ENCODE peak calls at places on chromosomes 1 and 21, in six cellular contexts. Q is IMR-90; O is CD8-positive, alpha-beta T cell; U is fibroblast of lung; A is epithelial cell of esophagus; R is progenitor cell of endocrine pancreas. W is an unnamed sample.

GRCh38 chr1:93680121-93681094 is 1.2 kb downstream of the BCAR3 start:
- DNase-seq in Q (peak; percentile 91), O (peak; percentile 20), U (peak; percentile 90), A (peak; percentile 92), R (peak; percentile 41), W (peak; percentile 86)

GRCh38 chr1:166514067-166514466 is 325.2 kb upstream of the POGK start:
- DNase-seq in Q (no peak), O (no peak), U (no peak), A (no peak), R (no peak), W (no peak)

GRCh38 chr1:231376875-231377549 is 38.9 kb downstream of the SPRTN start:
- DNase-seq in Q (no peak), O (no peak), U (no peak), A (no peak), R (no peak), W (no peak)

GRCh38 chr1:84156210-84156621 is 12.1 kb downstream of the PRKACB start:
- DNase-seq in Q (peak; percentile 90), O (no peak), U (peak; percentile 93), A (peak; percentile 81), R (no peak), W (peak; percentile 68)

GRCh38 chr1:53362851-53363642 is 35.2 kb upstream of the LRP8 start:
- DNase-seq in Q (no peak), O (no peak), U (no peak), A (no peak), R (no peak), W (no peak)

GRCh38 chr1:225973158-225973557 is 26.0 kb downstream of the SDE2 start:
- DNase-seq in Q (no peak), O (no peak), U (no peak), A (peak; percentile 48), R (no peak), W (no peak)

GRCh38 chr1:170807432-170807831 is 127.9 kb upstream of the MROH9 start:
- DNase-seq in Q (peak; percentile 84), O (no peak), U (peak; percentile 87), A (peak; percentile 59), R (no peak), W (peak; percentile 66)

GRCh38 chr1:15290382-15290781 is 43.4 kb downstream of the FHAD1 start:
- DNase-seq in Q (peak; percentile 98), O (no peak), U (peak; percentile 92), A (no peak), R (no peak), W (peak; percentile 63)

GRCh38 chr1:228927947-228928898 is 192.9 kb downstream of the RHOU start:
- DNase-seq in Q (no peak), O (no peak), U (no peak), A (no peak), R (no peak), W (no peak)

GRCh38 chr1:212247179-212247721 is 38.0 kb upstream of the PPP2R5A start:
- DNase-seq in Q (peak; percentile 79), O (no peak), U (peak; percentile 38), A (peak; percentile 44), R (no peak), W (peak; percentile 30)

GRCh38 chr21:33256019-33256418 is 10.1 kb upstream of the IL10RB start:
- DNase-seq in Q (no peak), O (no peak), U (no peak), A (no peak), R (no peak), W (no peak)

GRCh38 chr1:170032531-170033295 is 41.8 kb downstream of the KIFAP3 start:
- DNase-seq in Q (peak; percentile 64), O (no peak), U (peak; percentile 68), A (no peak), R (no peak), W (peak; percentile 53)

GRCh38 chr1:50977575-50978143 is 7.6 kb downstream of the CDKN2C start:
- DNase-seq in Q (peak; percentile 52), O (peak; percentile 6), U (peak; percentile 51), A (peak; percentile 13), R (no peak), W (peak; percentile 38)

GRCh38 chr1:115559987-115560386 is 81.8 kb upstream of the VANGL1 start:
- DNase-seq in Q (no peak), O (no peak), U (no peak), A (no peak), R (no peak), W (no peak)

GRCh38 chr1:17297991-17298390 is 10.0 kb upstream of the PADI4 start:
- DNase-seq in Q (no peak), O (no peak), U (no peak), A (peak; percentile 92), R (no peak), W (no peak)

GRCh38 chr21:17828223-17828622 is 9.1 kb upstream of the C21orf91 start:
- DNase-seq in Q (peak; percentile 75), O (no peak), U (peak; percentile 52), A (peak; percentile 48), R (no peak), W (peak; percentile 50)

GRCh38 chr1:15524283-15525042 is 448 bp upstream of the CASP9 start:
- DNase-seq in Q (peak; percentile 98), O (peak; percentile 100), U (peak; percentile 95), A (peak; percentile 99), R (peak; percentile 100), W (peak; percentile 98)

GRCh38 chr1:6033986-6034749 is 11.5 kb upstream of the KCNAB2 start:
- DNase-seq in Q (peak; percentile 9), O (peak; percentile 46), U (no peak), A (peak; percentile 49), R (peak; percentile 61), W (no peak)

GRCh38 chr1:91189096-91189495 is 167.3 kb upstream of the ZNF644 start:
- DNase-seq in Q (no peak), O (no peak), U (no peak), A (peak; percentile 16), R (no peak), W (no peak)

GRCh38 chr1:110056284-110056680 is 14.2 kb downstream of the ALX3 start:
- DNase-seq in Q (no peak), O (no peak), U (peak; percentile 43), A (no peak), R (no peak), W (peak; percentile 44)

GRCh38 chr1:2867861-2868260 is 66.4 kb upstream of the TTC34 start:
- DNase-seq in Q (no peak), O (no peak), U (no peak), A (no peak), R (no peak), W (no peak)
- TF ChIP-seq CTCF in Q (no peak), O (no peak), U (no peak), A (no peak), R (no peak), W (no peak)

GRCh38 chr1:92567211-92567868 is 80.6 kb upstream of the GFI1 start:
- DNase-seq in Q (peak; percentile 88), O (no peak), U (peak; percentile 32), A (peak; percentile 88), R (no peak), W (peak; percentile 13)

GRCh38 chr1:92563457-92564216 is 76.9 kb upstream of the GFI1 start:
- DNase-seq in Q (no peak), O (no peak), U (no peak), A (no peak), R (no peak), W (no peak)
- TF ChIP-seq CTCF in Q (no peak), O (no peak), U (no peak), A (no peak), R (no peak), W (no peak)

GRCh38 chr1:223297800-223298199 is 66.2 kb downstream of the SUSD4 start:
- DNase-seq in Q (no peak), O (no peak), U (no peak), A (no peak), R (no peak), W (no peak)
- TF ChIP-seq CTCF in Q (no peak), O (no peak), U (no peak), A (no peak), R (no peak), W (no peak)

DNA sequence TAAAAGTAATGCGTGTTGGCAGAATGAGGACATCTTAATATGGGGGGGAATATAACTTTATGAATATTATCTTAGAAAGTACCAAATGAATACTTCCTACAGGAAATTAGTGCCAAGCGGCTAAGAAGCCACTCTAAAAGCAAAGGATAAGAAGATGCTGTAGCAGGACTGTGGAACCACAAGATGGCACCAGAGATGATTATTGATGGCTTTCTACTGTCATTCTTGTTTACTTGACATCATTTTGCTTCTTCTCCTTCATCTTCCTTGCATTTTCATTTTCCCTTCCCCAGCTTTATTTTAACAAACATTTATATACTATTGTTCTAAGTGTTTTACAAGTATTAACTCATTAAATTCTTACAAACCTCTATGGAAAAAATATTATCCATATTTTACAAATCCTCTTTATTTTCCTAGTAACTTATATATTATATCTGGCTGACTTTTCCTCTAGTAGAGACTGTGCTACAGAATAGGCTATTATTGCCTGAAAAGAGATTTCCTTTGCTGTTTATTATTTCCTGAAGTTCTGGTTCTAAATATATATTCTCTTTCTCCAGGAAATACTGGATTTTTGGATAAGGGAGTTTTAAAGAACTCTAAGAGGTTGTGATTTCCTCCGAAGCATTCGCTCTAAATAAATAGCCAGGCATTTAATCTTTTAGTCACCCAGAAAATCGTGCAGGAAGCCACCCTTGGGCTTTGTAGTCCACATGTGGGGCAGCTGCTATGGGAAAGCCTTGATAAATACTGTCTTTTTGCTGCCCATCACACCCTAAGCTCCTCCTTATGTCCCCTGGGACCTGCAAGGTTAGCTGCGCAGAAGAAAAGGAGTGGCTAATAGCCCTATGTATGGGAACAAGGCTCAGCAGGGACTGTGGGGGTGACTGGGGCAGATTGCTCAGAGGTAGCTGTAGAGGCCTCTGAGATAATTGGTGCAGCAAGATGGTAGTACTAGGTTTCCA is 69.8 kb downstream of the TPR start:
- DNase-seq in Q (peak; percentile 13), O (no peak), U (peak; percentile 19), A (peak; percentile 56), R (no peak), W (peak; percentile 30)
- TF ChIP-seq CTCF in Q (peak; percentile 42), O (peak; percentile 74), U (peak; percentile 56), A (peak; percentile 73), R (peak; percentile 33), W (peak; percentile 77)

DNA sequence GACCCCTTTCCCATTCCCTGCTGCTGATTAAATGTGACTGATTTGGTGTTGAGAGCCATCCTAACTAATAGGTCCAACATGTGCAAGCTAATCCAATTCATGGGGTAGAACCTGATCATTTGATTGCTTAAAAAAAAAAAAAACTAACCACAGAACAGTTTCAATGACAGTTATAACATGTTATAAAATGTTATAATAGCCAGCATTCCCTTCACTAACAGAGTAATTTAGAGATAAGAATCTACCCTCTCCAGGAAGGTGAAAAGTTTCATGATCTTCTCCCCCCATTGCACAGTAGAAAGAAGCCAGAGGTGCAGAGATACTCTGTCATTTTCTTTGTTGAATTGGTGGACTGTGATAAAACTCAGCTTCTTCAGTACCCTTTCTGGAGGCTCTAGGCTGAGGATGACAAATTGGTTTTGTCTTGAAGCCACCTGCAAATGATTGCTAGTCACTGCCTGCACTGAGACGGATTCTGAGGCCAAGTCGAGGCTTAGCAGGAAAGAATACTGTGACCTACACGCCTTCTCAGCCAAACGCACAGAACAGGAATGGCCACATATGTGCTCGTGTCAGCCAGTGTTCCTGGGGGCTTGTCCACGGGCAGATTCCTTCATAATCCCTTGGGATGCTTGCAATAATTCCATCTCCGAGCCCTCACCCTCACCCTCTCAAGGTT is 215.7 kb upstream of the IRF2BP2 start:
- DNase-seq in Q (no peak), O (no peak), U (no peak), A (peak; percentile 11), R (no peak), W (no peak)
- TF ChIP-seq CTCF in Q (no peak), O (no peak), U (no peak), A (no peak), R (no peak), W (no peak)

DNA sequence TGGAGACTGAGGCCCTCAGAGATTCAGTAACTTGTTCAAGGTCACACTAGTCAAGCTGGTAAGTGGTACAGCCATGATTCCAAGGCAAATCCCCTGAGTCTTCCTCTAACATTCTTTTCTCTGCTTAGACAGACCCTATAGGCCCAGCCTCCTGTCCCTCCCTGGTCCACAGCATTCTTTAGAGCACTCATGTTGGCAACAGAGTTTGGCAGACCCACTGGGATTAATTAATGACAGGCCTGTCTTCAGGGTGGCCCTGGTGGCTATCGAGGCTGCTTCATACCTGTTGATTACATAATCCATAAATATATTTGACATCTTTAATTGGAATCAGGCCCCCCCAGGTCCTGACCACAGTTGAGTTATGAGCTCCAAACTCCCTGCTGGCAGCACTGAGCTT is 156.8 kb downstream of the TRABD2B start:
- DNase-seq in Q (no peak), O (no peak), U (no peak), A (no peak), R (no peak), W (no peak)
- TF ChIP-seq CTCF in Q (no peak), O (no peak), U (no peak), A (no peak), R (no peak), W (no peak)